ENCODE peak calls at places on chromosomes 6 and 20, in seven cellular contexts. P, E, A, U, W, S and J are unnamed samples.
A peak's percentile ranks its signal among the peaks of the same experiment; 100 is the strongest.

GRCh38 chr6:109446072-109446471 is 5.5 kb downstream of the SMPD2 start:
- DNase-seq in P (no peak), E (no peak), A (no peak), U (no peak), W (no peak), S (no peak), J (no peak)

GRCh38 chr6:34132486-34133185 is 13.3 kb downstream of the GRM4 start:
- DNase-seq in P (no peak), E (no peak), A (no peak), U (peak; percentile 53), W (no peak), S (peak; percentile 83), J (no peak)

GRCh38 chr20:25626779-25627178 is 3.0 kb upstream of the NANP start:
- DNase-seq in P (no peak), E (no peak), A (no peak), U (no peak), W (no peak), S (peak; percentile 84), J (no peak)

GRCh38 chr6:21808551-21809181 is 215.1 kb downstream of the SOX4 start:
- DNase-seq in P (no peak), E (no peak), A (no peak), U (no peak), W (no peak), S (no peak), J (no peak)

GRCh38 chr6:138000955-138001354 is 106.3 kb downstream of the PERP start:
- DNase-seq in P (no peak), E (no peak), A (no peak), U (no peak), W (no peak), S (no peak), J (no peak)

GRCh38 chr6:74280130-74280692 is 584.2 kb downstream of the CD109 start:
- DNase-seq in P (no peak), E (no peak), A (no peak), U (no peak), W (no peak), S (peak; percentile 13), J (no peak)

GRCh38 chr20:51446656-51447055 is 95.9 kb downstream of the NFATC2 start:
- DNase-seq in P (no peak), E (no peak), A (no peak), U (no peak), W (no peak), S (peak; percentile 76), J (no peak)

GRCh38 chr6:46491201-46491788 is at the start of gene RCAN2:
- DNase-seq in P (no peak), E (peak; percentile 66), A (peak; percentile 13), U (peak; percentile 29), W (peak; percentile 0), S (peak; percentile 92), J (peak; percentile 6)

GRCh38 chr6:154872605-154873004 is 122.5 kb upstream of the TIAM2 start:
- DNase-seq in P (no peak), E (no peak), A (no peak), U (no peak), W (no peak), S (peak; percentile 66), J (no peak)

GRCh38 chr20:1820137-1821074 is 74.8 kb upstream of the SIRPA start:
- DNase-seq in P (no peak), E (no peak), A (no peak), U (no peak), W (no peak), S (no peak), J (no peak)

GRCh38 chr6:124882580-124883393 is 79.5 kb upstream of the RNF217 start:
- DNase-seq in P (no peak), E (no peak), A (no peak), U (no peak), W (no peak), S (no peak), J (no peak)

GRCh38 chr6:165805067-165805525 is 142.1 kb upstream of the PDE10A start:
- DNase-seq in P (no peak), E (no peak), A (no peak), U (no peak), W (no peak), S (no peak), J (no peak)

GRCh38 chr6:31239854-31240253 is 32.0 kb downstream of the HLA-C start:
- DNase-seq in P (no peak), E (no peak), A (no peak), U (no peak), W (no peak), S (no peak), J (no peak)

GRCh38 chr6:21230536-21230935 is 363.0 kb upstream of the SOX4 start:
- DNase-seq in P (no peak), E (no peak), A (no peak), U (no peak), W (no peak), S (no peak), J (no peak)

GRCh38 chr6:42790549-42791181 is 8.8 kb downstream of the BICRAL start:
- DNase-seq in P (no peak), E (no peak), A (no peak), U (no peak), W (no peak), S (peak; percentile 85), J (no peak)

GRCh38 chr6:113094781-113095180 is 747.7 kb downstream of the RFPL4B start:
- DNase-seq in P (no peak), E (no peak), A (no peak), U (no peak), W (no peak), S (no peak), J (no peak)

GRCh38 chr6:97460394-97460793 is 177.4 kb upstream of the MMS22L start:
- DNase-seq in P (no peak), E (no peak), A (no peak), U (no peak), W (no peak), S (no peak), J (no peak)

GRCh38 chr6:151413372-151414145 is 22.2 kb upstream of the ZBTB2 start:
- DNase-seq in P (no peak), E (no peak), A (no peak), U (no peak), W (peak; percentile 81), S (no peak), J (peak; percentile 59)

GRCh38 chr20:54178256-54178655 is 4.5 kb upstream of the CYP24A1 start:
- DNase-seq in P (no peak), E (no peak), A (no peak), U (no peak), W (no peak), S (no peak), J (no peak)